ENCODE peak calls at places on chromosome 12, in nine cellular contexts. J, L, X, F, N, P, C, U and V are unnamed samples.

GRCh38 chr12:49893753-49894752 is 9.6 kb downstream of the FAIM2 start:
- DNase-seq in L (peak), U (no peak), X (peak), J (peak), P (no peak), F (no peak), N (no peak), C (no peak), V (no peak)

GRCh38 chr12:55707841-55708694 is at the start of gene ITGA7:
- DNase-seq in F (peak), L (peak), C (peak), P (peak), U (peak), X (peak), J (no peak), N (no peak), V (no peak)

GRCh38 chr12:6570264-6570887 is 2.3 kb upstream of the NOP2 start:
- DNase-seq in L (no peak), P (no peak), X (peak), J (peak), U (peak), C (peak), F (no peak), N (no peak), V (no peak)

GRCh38 chr12:6193853-6194815 is 6.1 kb upstream of the CD9 start:
- DNase-seq in C (no peak), J (no peak), F (no peak), U (no peak), X (peak), P (no peak), L (peak), N (no peak), V (no peak)

GRCh38 chr12:109888179-109889020 is 8.1 kb upstream of the GLTP start:
- DNase-seq in J (peak), P (no peak), C (peak), U (no peak), F (no peak), L (no peak), N (peak), X (peak), V (no peak)

GRCh38 chr12:49961111-49961922 is at the start of gene AQP5:
- DNase-seq in F (no peak), N (no peak), C (no peak), J (no peak), L (no peak), X (no peak), U (no peak), P (no peak), V (no peak)

GRCh38 chr12:111643428-111643826 is 42.3 kb downstream of the BRAP start:
- DNase-seq in U (peak), P (no peak), J (peak), N (no peak), C (no peak), L (no peak), X (peak), F (no peak), V (no peak)

GRCh38 chr12:112900298-112901145 is 6.2 kb upstream of the OAS1 start:
- DNase-seq in U (peak), L (no peak), X (peak), J (peak), P (peak), F (no peak), C (no peak), N (no peak), V (no peak)

GRCh38 chr12:87827638-87828264 is 201.4 kb downstream of the C12orf50 start:
- DNase-seq in X (peak), P (no peak), J (peak), F (no peak), U (no peak), L (no peak), C (no peak), N (no peak), V (no peak)

GRCh38 chr12:100986595-100987547 is 192.3 kb downstream of the ANO4 start:
- DNase-seq in N (no peak), L (no peak), U (no peak), F (no peak), J (peak), X (peak), C (no peak), P (no peak), V (no peak)

GRCh38 chr12:102438047-102438822 is 42.1 kb downstream of the IGF1 start:
- DNase-seq in C (no peak), X (peak), P (no peak), J (no peak), U (no peak), F (no peak), L (no peak), N (no peak), V (no peak)

GRCh38 chr12:52873832-52874572 is 25.2 kb upstream of the KRT78 start:
- DNase-seq in X (peak), N (peak), U (peak), P (peak), F (peak), C (peak), J (peak), L (no peak), V (peak)

GRCh38 chr12:9869307-9870161 is at the start of gene CLEC2B:
- DNase-seq in F (no peak), J (peak), P (no peak), N (peak), X (peak), U (no peak), L (no peak), C (no peak), V (peak)

GRCh38 chr12:29053567-29053966 is 95.5 kb upstream of the FAR2 start:
- DNase-seq in N (no peak), F (no peak), J (no peak), L (no peak), X (no peak), P (no peak), U (no peak), C (no peak), V (no peak)

GRCh38 chr12:6582959-6583358 is 14.9 kb upstream of the NOP2 start:
- DNase-seq in L (no peak), F (no peak), N (no peak), P (no peak), U (no peak), X (no peak), C (no peak), J (no peak), V (no peak)

GRCh38 chr12:104689630-104690029 is 232.9 kb downstream of the CHST11 start:
- DNase-seq in J (no peak), X (no peak), L (no peak), F (no peak), N (no peak), U (no peak), C (no peak), P (no peak), V (no peak)

GRCh38 chr12:77488041-77488620 is 342.6 kb upstream of the NAV3 start:
- DNase-seq in C (no peak), L (no peak), X (peak), P (no peak), F (no peak), U (no peak), N (peak), J (peak), V (peak)

GRCh38 chr12:124764870-124765570 is 98.6 kb downstream of the SCARB1 start:
- DNase-seq in L (no peak), X (peak), J (peak), N (peak), P (no peak), F (no peak), C (no peak), U (no peak), V (no peak)

GRCh38 chr12:24861751-24862575 is 86.9 kb downstream of the BCAT1 start:
- DNase-seq in J (peak), P (no peak), X (no peak), C (no peak), N (no peak), L (no peak), F (no peak), U (no peak), V (no peak)

GRCh38 chr12:123743002-123743401 is 19.1 kb upstream of the DNAH10 start:
- DNase-seq in U (no peak), P (no peak), L (no peak), C (no peak), F (no peak), N (no peak), J (no peak), X (no peak), V (no peak)

GRCh38 chr12:4148418-4149056 is 125.0 kb upstream of the CCND2 start:
- DNase-seq in P (peak), C (peak), X (no peak), L (no peak), N (no peak), J (no peak), U (no peak), F (no peak), V (no peak)

GRCh38 chr12:124295431-124296058 is 652 bp downstream of the RFLNA start:
- DNase-seq in X (no peak), N (no peak), L (peak), F (no peak), P (no peak), C (no peak), J (no peak), U (no peak), V (no peak)

GRCh38 chr12:70271025-70271424 is 27.8 kb downstream of the CNOT2 start:
- DNase-seq in P (no peak), J (no peak), C (no peak), L (no peak), F (no peak), N (no peak), X (no peak), U (no peak), V (no peak)

GRCh38 chr12:131218291-131219172 is 264.8 kb downstream of the ADGRD1 start:
- DNase-seq in J (no peak), U (no peak), L (no peak), X (no peak), P (no peak), C (no peak), N (no peak), F (no peak), V (no peak)

GRCh38 chr12:51415931-51416330 is 8.7 kb upstream of the SLC4A8 start:
- DNase-seq in X (no peak), C (no peak), F (no peak), N (no peak), U (no peak), J (no peak), P (no peak), L (no peak), V (no peak)